ENCODE peak calls at places on chromosome 17, in seven cellular contexts. E is fibroblast of lung, I is esophagus muscularis mucosa, Y is left lung, Q is BJ, S is cardiac muscle cell, D is AG04450. Z is an unnamed sample.

GRCh38 chr17:79993390-79994221 is 42.1 kb downstream of the TBC1D16 start:
- DNase-seq in E (peak; percentile 72), I (no peak), Y (peak; percentile 92), Q (no peak), S (peak; percentile 73), D (peak; percentile 84), Z (peak; percentile 63)

GRCh38 chr17:38980455-38981217 is 13.4 kb upstream of the FBXO47 start:
- DNase-seq in E (peak; percentile 51), I (no peak), Y (no peak), Q (peak; percentile 79), S (no peak), D (no peak), Z (no peak)

GRCh38 chr17:75877752-75878173 is 618 bp downstream of the TRIM47 start:
- DNase-seq in E (peak; percentile 72), I (no peak), Y (peak; percentile 95), Q (no peak), S (peak; percentile 81), D (no peak), Z (no peak)

GRCh38 chr17:75876190-75876937 is 2.0 kb downstream of the TRIM47 start:
- DNase-seq in E (no peak), I (no peak), Y (no peak), Q (no peak), S (no peak), D (no peak), Z (no peak)

GRCh38 chr17:61464121-61464905 is 12.1 kb downstream of the TBX4 start:
- DNase-seq in E (no peak), I (no peak), Y (peak; percentile 67), Q (no peak), S (no peak), D (no peak), Z (no peak)

GRCh38 chr17:27276653-27277156 is 17.2 kb upstream of the WSB1 start:
- DNase-seq in E (no peak), I (no peak), Y (no peak), Q (no peak), S (peak; percentile 49), D (peak; percentile 48), Z (no peak)

GRCh38 chr17:7852919-7853692 is 1.8 kb upstream of the TMEM88 start:
- DNase-seq in E (no peak), I (no peak), Y (no peak), Q (no peak), S (no peak), D (no peak), Z (no peak)

GRCh38 chr17:70314096-70314495 is 144.8 kb downstream of the KCNJ2 start:
- DNase-seq in E (peak; percentile 93), I (no peak), Y (no peak), Q (no peak), S (no peak), D (peak; percentile 21), Z (no peak)

GRCh38 chr17:21194210-21194609 is 19.8 kb downstream of the TMEM11 start:
- DNase-seq in E (no peak), I (no peak), Y (no peak), Q (no peak), S (no peak), D (no peak), Z (no peak)

GRCh38 chr17:83192161-83192788 is 112.9 kb downstream of the METRNL start:
- DNase-seq in E (peak; percentile 58), I (no peak), Y (peak; percentile 75), Q (peak; percentile 30), S (no peak), D (no peak), Z (no peak)

GRCh38 chr17:38550661-38551060 is 55.1 kb downstream of the SRCIN1 start:
- DNase-seq in E (peak; percentile 85), I (no peak), Y (no peak), Q (no peak), S (no peak), D (no peak), Z (no peak)

GRCh38 chr17:1693339-1693738 is 8.7 kb upstream of the PRPF8 start:
- DNase-seq in E (peak; percentile 40), I (no peak), Y (no peak), Q (no peak), S (no peak), D (no peak), Z (no peak)

GRCh38 chr17:45318561-45319230 is 1.9 kb upstream of the MAP3K14 start:
- DNase-seq in E (no peak), I (no peak), Y (no peak), Q (no peak), S (no peak), D (no peak), Z (no peak)

GRCh38 chr17:1252203-1252608 is 18.0 kb upstream of the BHLHA9 start:
- DNase-seq in E (peak; percentile 52), I (no peak), Y (no peak), Q (no peak), S (no peak), D (no peak), Z (no peak)

DNA sequence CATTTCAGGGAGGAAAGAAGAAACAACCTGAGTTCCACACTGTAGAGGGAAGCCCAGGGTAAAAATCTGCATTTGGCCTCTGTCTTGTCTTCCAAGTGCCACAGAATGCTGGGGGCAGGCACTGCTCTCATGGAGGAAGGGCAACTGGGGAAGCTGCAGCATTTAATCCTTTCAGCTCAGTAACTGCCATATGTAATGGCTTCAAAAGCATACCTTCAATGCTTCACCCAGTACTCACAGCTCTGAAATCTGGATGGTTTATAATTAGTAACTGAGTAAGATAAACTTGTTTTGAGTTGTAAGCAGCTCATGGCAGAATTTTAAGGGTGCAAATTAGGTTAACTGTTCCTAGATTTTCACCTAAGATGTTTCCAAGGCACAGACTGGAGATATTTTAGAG is 24.5 kb downstream of the PMP22 start:
- DNase-seq in E (peak; percentile 19), I (no peak), Y (no peak), Q (no peak), S (no peak), D (no peak), Z (no peak)
- H3K4me3 ChIP-seq in E (no peak overlapping the region), I (no peak overlapping the region), Y (no peak overlapping the region), Q (no peak overlapping the region), S (no peak overlapping the region), D (no peak overlapping the region), Z (no peak overlapping the region)

GRCh38 chr17:42050360-42051012 is at the start of gene C17orf113:
- DNase-seq in E (peak; percentile 13), I (no peak), Y (peak; percentile 90), Q (no peak), S (peak; percentile 81), D (no peak), Z (no peak)
- TF ChIP-seq CTCF in E (peak; percentile 27), I (no peak), Y (no peak), Q (peak; percentile 42), S (peak; percentile 27), D (peak; percentile 5), Z (peak; percentile 57)

DNA sequence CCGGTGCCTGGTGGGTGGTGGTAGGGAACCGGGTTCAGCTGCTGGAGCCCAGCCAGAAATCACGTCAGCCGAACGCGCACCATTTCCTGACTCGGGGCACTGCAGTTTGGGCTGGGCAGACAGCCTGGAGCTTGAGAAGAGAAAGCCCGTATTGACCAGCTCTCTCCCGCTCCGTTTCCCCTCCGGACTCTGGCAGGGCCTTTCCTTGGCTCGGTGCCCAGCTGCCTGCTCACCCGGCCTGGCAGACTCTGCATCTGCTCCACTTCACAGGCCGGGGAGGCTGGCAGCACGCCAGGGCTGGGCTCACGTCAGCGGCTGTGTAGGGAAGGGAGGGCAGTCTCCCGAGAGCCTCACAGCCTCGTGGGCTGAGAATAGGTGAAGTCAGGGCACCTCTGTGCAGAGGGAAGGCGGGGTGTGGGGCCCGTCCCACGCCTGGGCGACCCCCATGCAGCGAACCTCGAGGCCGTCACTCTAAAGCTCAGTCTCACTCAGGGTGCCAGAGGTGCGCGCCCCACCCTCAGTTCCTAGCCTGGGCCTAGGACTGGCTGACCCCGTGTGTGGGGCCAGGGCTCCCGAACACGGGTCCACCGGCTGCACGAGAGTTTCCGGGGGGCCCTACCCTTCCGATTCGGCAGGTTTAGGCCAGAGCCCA is 59.1 kb downstream of the OR1D5 start:
- DNase-seq in E (peak; percentile 95), I (peak; percentile 98), Y (peak; percentile 99), Q (peak; percentile 67), S (peak; percentile 99), D (peak; percentile 92), Z (peak; percentile 46)
- H3K4me3 ChIP-seq in E (peak overlapping the region; percentile 10), I (peak overlapping the region; percentile 30), Y (peak overlapping the region; percentile 2), Q (no peak overlapping the region), S (no peak overlapping the region), D (peak overlapping the region; percentile 18), Z (no peak overlapping the region)

DNA sequence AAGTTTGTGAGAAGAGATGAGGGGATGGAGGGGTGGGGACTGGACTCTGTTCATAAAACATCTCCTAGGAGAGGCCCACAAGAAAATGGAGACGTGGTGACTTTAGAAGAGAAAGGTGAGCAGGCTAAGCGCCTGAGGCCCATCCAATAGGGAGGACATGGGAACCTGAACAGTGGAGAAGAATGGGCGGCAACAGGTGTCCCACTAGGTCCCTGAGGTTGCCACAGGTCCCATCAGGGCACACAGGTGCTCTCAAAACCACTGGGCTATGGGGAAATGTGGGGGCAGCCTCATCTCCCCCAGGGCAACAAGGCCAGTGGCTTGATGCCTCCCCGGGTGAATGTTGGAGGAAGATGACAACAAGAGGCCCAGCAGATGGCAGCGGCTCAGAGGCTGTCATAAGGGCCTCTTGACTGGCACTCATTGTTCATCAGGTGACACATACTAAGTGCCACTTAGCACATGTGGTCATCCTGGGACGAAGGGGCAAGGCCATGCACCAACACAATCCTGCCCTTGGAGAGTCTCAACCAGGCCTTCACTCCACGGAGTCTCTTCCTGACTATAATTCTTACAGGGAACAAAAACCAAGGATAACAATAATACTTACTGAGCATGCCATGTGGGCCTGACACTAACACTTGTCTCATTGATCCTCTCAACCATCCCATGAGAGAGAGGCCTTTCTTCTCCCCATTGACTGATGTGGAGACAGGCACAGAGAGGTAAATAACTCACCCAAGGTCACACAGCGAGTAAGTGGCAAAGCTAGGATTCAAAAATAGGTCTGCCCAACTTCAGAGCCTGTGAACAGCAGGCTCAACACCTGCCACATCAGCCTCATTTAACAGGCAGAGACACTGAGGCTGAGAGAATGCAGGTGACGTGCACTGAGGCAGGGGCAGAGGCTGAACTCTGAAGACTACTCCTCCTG is 38.0 kb downstream of the CUEDC1 start:
- DNase-seq in E (no peak), I (no peak), Y (no peak), Q (no peak), S (peak; percentile 40), D (no peak), Z (no peak)
- TF ChIP-seq CTCF in E (no peak), I (no peak), Y (no peak), Q (no peak), S (no peak), D (no peak), Z (no peak)

GRCh38 chr17:82064433-82065192 is 991 bp downstream of the DUS1L start:
- DNase-seq in E (no peak), I (no peak), Y (peak; percentile 76), Q (no peak), S (no peak), D (no peak), Z (no peak)
- H3K4me3 ChIP-seq in E (peak overlapping the region; percentile 79), I (peak overlapping the region; percentile 90), Y (peak overlapping the region; percentile 76), Q (peak overlapping the region; percentile 90), S (peak overlapping the region; percentile 75), D (peak overlapping the region; percentile 76), Z (peak overlapping the region; percentile 73)

GRCh38 chr17:74457820-74458166 is 8.6 kb upstream of the CD300A start:
- DNase-seq in E (no peak), I (no peak), Y (no peak), Q (no peak), S (no peak), D (no peak), Z (no peak)
- TF ChIP-seq CTCF in E (no peak), I (no peak), Y (peak; percentile 15), Q (no peak), S (no peak), D (no peak), Z (no peak)

GRCh38 chr17:16989953-16990860 is 18.3 kb upstream of the TNFRSF13B start:
- DNase-seq in E (peak; percentile 60), I (no peak), Y (no peak), Q (peak; percentile 26), S (no peak), D (peak; percentile 21), Z (no peak)
- H3K4me3 ChIP-seq in E (no peak overlapping the region), I (no peak overlapping the region), Y (no peak overlapping the region), Q (no peak overlapping the region), S (no peak overlapping the region), D (no peak overlapping the region), Z (no peak overlapping the region)